ENCODE peak calls at places on chromosome 18, in ten cellular contexts. C, A, L, W, E, R, J, T, B and Q are unnamed samples.

GRCh38 chr18:34647251-34647650 is 62.8 kb upstream of the DTNA start:
- DNase-seq in T (no peak), A (no peak), C (no peak), R (no peak), L (no peak), E (no peak), J (peak; percentile 33), W (no peak), B (no peak), Q (peak; percentile 46)

GRCh38 chr18:59509477-59510173 is 150.6 kb upstream of the LMAN1 start:
- DNase-seq in J (no peak), R (no peak), C (peak; percentile 12), B (no peak), W (no peak), T (peak; percentile 61), A (no peak), E (no peak), L (peak; percentile 50), Q (no peak)

GRCh38 chr18:41529093-41529492 is 425.9 kb upstream of the PIK3C3 start:
- DNase-seq in J (no peak), R (no peak), W (no peak), B (no peak), C (no peak), L (no peak), A (no peak), T (no peak), E (no peak), Q (no peak)

GRCh38 chr18:9091066-9091476 is 11.4 kb upstream of the NDUFV2 start:
- DNase-seq in R (peak; percentile 75), T (no peak), C (no peak), B (no peak), W (no peak), E (no peak), J (no peak), L (no peak), A (no peak), Q (no peak)

GRCh38 chr18:9743200-9744016 is 35.3 kb downstream of the RAB31 start:
- DNase-seq in R (no peak), A (peak; percentile 31), J (no peak), B (peak; percentile 75), C (peak; percentile 97), L (no peak), T (peak; percentile 47), E (peak; percentile 86), W (no peak), Q (no peak)

GRCh38 chr18:4134691-4135090 is 320.4 kb downstream of the DLGAP1 start:
- DNase-seq in L (no peak), R (no peak), A (no peak), W (no peak), E (no peak), J (no peak), B (no peak), C (no peak), T (no peak), Q (no peak)

GRCh38 chr18:10076502-10077030 is 162.8 kb downstream of the VAPA start:
- DNase-seq in R (no peak), E (no peak), L (no peak), A (no peak), B (no peak), W (no peak), C (no peak), J (no peak), T (no peak), Q (no peak)

GRCh38 chr18:73136134-73136533 is 268.3 kb upstream of the NETO1 start:
- DNase-seq in E (no peak), R (no peak), B (no peak), T (no peak), C (peak; percentile 11), L (no peak), J (no peak), W (peak; percentile 18), A (no peak), Q (no peak)

GRCh38 chr18:3250237-3251107 is 2.9 kb downstream of the MYL12A start:
- DNase-seq in R (no peak), J (peak; percentile 32), A (no peak), B (no peak), E (no peak), C (peak; percentile 71), W (no peak), L (no peak), T (no peak), Q (no peak)

GRCh38 chr18:8030201-8030600 is 463.1 kb downstream of the PTPRM start:
- DNase-seq in A (no peak), W (no peak), L (no peak), T (no peak), J (no peak), C (no peak), R (no peak), E (no peak), B (no peak), Q (no peak)

GRCh38 chr18:52439457-52439856 is 99.5 kb downstream of the DCC start:
- DNase-seq in J (no peak), L (no peak), E (no peak), C (no peak), T (no peak), W (peak; percentile 10), A (no peak), R (no peak), B (no peak), Q (no peak)

GRCh38 chr18:47595816-47596501 is 334.5 kb downstream of the SMAD2 start:
- DNase-seq in E (peak; percentile 48), R (no peak), B (no peak), J (peak; percentile 47), L (no peak), C (peak; percentile 7), W (peak; percentile 7), A (no peak), T (no peak), Q (peak; percentile 61)

GRCh38 chr18:74610216-74610615 is 12.5 kb downstream of the ZNF407 start:
- DNase-seq in W (no peak), T (no peak), J (peak; percentile 17), B (no peak), E (no peak), R (no peak), L (no peak), A (no peak), C (no peak), Q (no peak)

GRCh38 chr18:74616494-74616893 is 18.8 kb downstream of the ZNF407 start:
- DNase-seq in R (no peak), E (no peak), B (no peak), J (no peak), W (no peak), L (no peak), T (no peak), A (no peak), C (no peak), Q (no peak)

GRCh38 chr18:74609535-74609934 is 11.9 kb downstream of the ZNF407 start:
- DNase-seq in R (no peak), A (no peak), C (peak; percentile 90), L (no peak), B (no peak), E (no peak), T (no peak), W (no peak), J (no peak), Q (no peak)

GRCh38 chr18:74611791-74612190 is 14.1 kb downstream of the ZNF407 start:
- DNase-seq in A (no peak), T (no peak), B (no peak), C (no peak), J (no peak), E (no peak), W (no peak), L (no peak), R (no peak), Q (no peak)

GRCh38 chr18:74613390-74613789 is 15.7 kb downstream of the ZNF407 start:
- DNase-seq in T (no peak), C (no peak), A (no peak), R (no peak), J (peak; percentile 40), L (no peak), B (no peak), W (no peak), E (no peak), Q (no peak)
- H3K4me3 ChIP-seq in T (no peak overlapping the region), C (no peak overlapping the region), A (no peak overlapping the region), R (no peak overlapping the region), J (no peak overlapping the region), L (no peak overlapping the region), B (no peak overlapping the region), W (no peak overlapping the region), E (no peak overlapping the region), Q (no peak overlapping the region)

DNA sequence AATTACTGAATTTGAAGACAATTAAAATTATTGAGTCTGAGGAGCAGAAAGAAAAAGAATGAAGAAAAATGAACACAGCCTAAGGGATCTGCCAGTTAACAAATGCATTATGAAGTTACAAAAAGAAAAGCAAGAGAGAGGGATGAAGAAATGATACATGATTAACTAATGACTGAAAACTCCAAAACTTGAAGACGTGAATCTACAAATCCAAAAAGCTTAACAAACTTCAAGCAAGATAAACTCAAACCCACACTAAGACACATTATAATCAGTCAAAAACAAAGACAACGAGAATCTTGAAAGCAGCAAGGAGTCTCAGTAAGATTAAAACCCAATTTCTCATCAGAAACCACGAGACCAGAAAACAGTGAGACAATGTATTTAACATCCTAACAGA is 15.6 kb downstream of the RPRD1A start:
- DNase-seq in E (no peak), A (no peak), C (no peak), J (no peak), T (no peak), R (no peak), W (no peak), L (no peak), B (no peak), Q (no peak)
- H3K4me3 ChIP-seq in E (no peak overlapping the region), A (no peak overlapping the region), C (no peak overlapping the region), J (no peak overlapping the region), T (no peak overlapping the region), R (no peak overlapping the region), W (no peak overlapping the region), L (no peak overlapping the region), B (no peak overlapping the region), Q (no peak overlapping the region)

DNA sequence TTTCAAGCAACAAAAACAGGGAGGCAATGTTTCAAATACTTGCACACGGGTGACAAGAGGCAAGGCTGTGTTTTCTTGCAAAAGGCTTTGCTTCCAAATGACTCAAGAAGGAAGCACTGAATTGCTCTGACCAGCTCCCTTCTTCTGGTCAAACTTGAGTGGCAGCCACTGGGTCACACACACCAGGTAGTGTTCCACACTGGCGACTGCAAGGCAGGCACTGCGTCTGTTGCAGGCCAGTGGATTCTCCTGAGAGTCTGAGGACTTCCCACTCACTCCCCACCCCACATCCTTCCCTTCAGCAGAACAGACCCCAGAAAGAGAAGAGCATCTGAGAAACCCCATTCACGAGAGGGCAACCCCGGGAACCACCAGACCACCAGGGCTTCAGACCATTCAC is 19.8 kb downstream of the PARD6G start:
- DNase-seq in R (no peak), A (no peak), T (no peak), B (no peak), L (no peak), C (no peak), J (no peak), W (no peak), E (no peak), Q (no peak)
- H3K4me3 ChIP-seq in R (no peak overlapping the region), A (no peak overlapping the region), T (no peak overlapping the region), B (no peak overlapping the region), L (no peak overlapping the region), C (no peak overlapping the region), J (no peak overlapping the region), W (no peak overlapping the region), E (no peak overlapping the region), Q (no peak overlapping the region)

DNA sequence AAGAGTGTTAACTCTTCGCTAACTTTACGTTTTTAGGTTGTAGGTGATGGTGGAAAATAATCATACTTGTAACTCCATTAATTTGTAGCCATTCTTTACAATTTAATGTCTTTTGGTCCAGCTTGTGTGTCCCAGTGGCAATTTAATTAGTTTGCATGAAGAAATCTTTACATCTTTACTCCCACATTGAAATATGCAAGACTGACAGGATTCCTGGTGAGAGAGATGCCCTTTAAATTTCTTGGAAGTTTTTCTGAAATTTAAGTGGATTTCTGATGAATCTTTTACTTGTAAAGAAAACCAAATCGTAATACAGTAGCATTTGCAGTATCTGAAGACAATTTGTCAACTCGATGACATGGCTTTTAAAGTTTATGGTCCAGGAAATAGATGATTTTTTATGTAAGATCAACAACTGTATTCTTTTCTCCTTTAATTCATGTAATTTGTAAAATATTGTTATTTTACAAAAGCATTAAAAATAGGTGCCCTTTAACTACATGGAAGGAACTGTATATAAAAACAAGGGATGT is 3.0 kb downstream of the PHLPP1 start:
- DNase-seq in T (no peak), C (no peak), B (no peak), J (no peak), E (no peak), A (no peak), W (no peak), L (no peak), R (no peak), Q (no peak)
- H3K4me3 ChIP-seq in T (peak overlapping the region; percentile 59), C (peak overlapping the region; percentile 72), B (no peak overlapping the region), J (peak overlapping the region; percentile 86), E (peak overlapping the region; percentile 50), A (peak overlapping the region; percentile 70), W (peak overlapping the region; percentile 76), L (peak overlapping the region; percentile 63), R (no peak overlapping the region), Q (peak overlapping the region; percentile 43)